ENCODE peak calls at places on chromosome 6, in six cellular contexts. Y, C, S, B, T and E are unnamed samples.

GRCh38 chr6:129872591-129872990 is 11.5 kb upstream of the TMEM244 start:
- DNase-seq in S (peak; percentile 7), T (no peak), C (no peak), B (no peak), Y (no peak), E (no peak)

GRCh38 chr6:33692760-33693158 is 18.7 kb downstream of the UQCC2 start:
- DNase-seq in B (no peak), T (peak; percentile 38), Y (peak; percentile 40), S (peak; percentile 26), C (peak; percentile 51), E (no peak)

GRCh38 chr6:25296980-25297379 is 17.8 kb downstream of the CARMIL1 start:
- DNase-seq in B (no peak), T (peak; percentile 89), C (no peak), Y (no peak), S (no peak), E (no peak)

GRCh38 chr6:4466769-4467480 is 309.3 kb upstream of the CDYL start:
- DNase-seq in C (no peak), T (no peak), B (no peak), S (peak; percentile 94), Y (no peak), E (no peak)

GRCh38 chr6:42845327-42845694 is 34.1 kb upstream of the RPL7L1 start:
- DNase-seq in Y (no peak), T (no peak), B (no peak), S (no peak), C (no peak), E (no peak)

GRCh38 chr6:135182120-135182992 is 1.2 kb downstream of the MYB start:
- DNase-seq in C (peak; percentile 31), S (no peak), Y (peak; percentile 25), T (peak; percentile 21), B (no peak), E (no peak)

GRCh38 chr6:16397623-16398022 is 159.2 kb downstream of the GMPR start:
- DNase-seq in Y (no peak), C (no peak), T (no peak), S (no peak), B (no peak), E (no peak)

GRCh38 chr6:168099201-168100010 is 20.4 kb upstream of the FRMD1 start:
- DNase-seq in T (no peak), Y (no peak), B (no peak), S (no peak), C (no peak), E (no peak)

GRCh38 chr6:115914098-115914497 is 146.6 kb downstream of the FRK start:
- DNase-seq in T (no peak), B (no peak), S (no peak), C (no peak), Y (no peak), E (no peak)

GRCh38 chr6:169930799-169931198 is 179.4 kb downstream of the ERMARD start:
- DNase-seq in Y (no peak), T (no peak), S (no peak), C (no peak), B (no peak), E (no peak)

GRCh38 chr6:104186836-104187235 is 672.9 kb downstream of the HACE1 start:
- DNase-seq in C (no peak), T (no peak), S (no peak), B (no peak), Y (no peak), E (no peak)

GRCh38 chr6:40806479-40806878 is 219.3 kb upstream of the LRFN2 start:
- DNase-seq in S (no peak), Y (no peak), B (no peak), T (no peak), C (no peak), E (no peak)

GRCh38 chr6:159836294-159837140 is 36.4 kb downstream of the PNLDC1 start:
- DNase-seq in Y (peak; percentile 57), S (no peak), T (peak; percentile 96), B (no peak), C (no peak), E (no peak)

GRCh38 chr6:41757931-41758640 is 10.9 kb upstream of the PGC start:
- DNase-seq in B (no peak), S (no peak), T (no peak), C (no peak), Y (no peak), E (no peak)

GRCh38 chr6:43263314-43264178 is 20.3 kb downstream of the TTBK1 start:
- DNase-seq in C (peak; percentile 82), Y (peak; percentile 76), T (peak; percentile 79), S (peak; percentile 49), B (peak; percentile 15), E (peak; percentile 7)

GRCh38 chr6:127481628-127482027 is 22.4 kb upstream of the KIAA0408 start:
- DNase-seq in Y (no peak), T (peak; percentile 62), S (peak; percentile 79), B (no peak), C (no peak), E (no peak)

GRCh38 chr6:563863-564262 is 93.0 kb downstream of the HUS1B start:
- DNase-seq in B (no peak), S (no peak), Y (no peak), C (no peak), T (no peak), E (no peak)

GRCh38 chr6:34246249-34246562 is 2.6 kb downstream of the SMIM29 start:
- DNase-seq in B (no peak), C (no peak), S (no peak), Y (no peak), T (no peak), E (no peak)

GRCh38 chr6:46015119-46015968 is at the start of gene CLIC5:
- DNase-seq in C (peak; percentile 38), T (no peak), B (no peak), S (no peak), Y (peak; percentile 78), E (no peak)

GRCh38 chr6:77322604-77323003 is 140.7 kb downstream of the HTR1B start:
- DNase-seq in S (no peak), B (no peak), Y (no peak), T (no peak), C (no peak), E (no peak)

GRCh38 chr6:106069478-106069877 is 16.7 kb upstream of the PRDM1 start:
- DNase-seq in S (peak; percentile 67), B (peak; percentile 76), C (peak; percentile 48), T (peak; percentile 84), Y (no peak), E (no peak)

GRCh38 chr6:73586416-73586974 is 65.7 kb upstream of the EEF1A1 start:
- DNase-seq in B (no peak), C (no peak), S (no peak), T (peak; percentile 45), Y (no peak), E (peak; percentile 16)

GRCh38 chr6:46949662-46950280 is 28.0 kb upstream of the ADGRF5 start:
- DNase-seq in S (no peak), T (peak; percentile 54), Y (peak; percentile 71), C (no peak), B (no peak), E (no peak)

GRCh38 chr6:10960171-10960570 is 73.3 kb downstream of the SYCP2L start:
- DNase-seq in Y (no peak), C (no peak), B (no peak), S (no peak), T (no peak), E (no peak)

GRCh38 chr6:36599791-36600209 is 5.6 kb downstream of the SRSF3 start:
- DNase-seq in C (peak; percentile 63), B (no peak), S (peak; percentile 56), Y (peak; percentile 44), T (peak; percentile 62), E (no peak)

DNA sequence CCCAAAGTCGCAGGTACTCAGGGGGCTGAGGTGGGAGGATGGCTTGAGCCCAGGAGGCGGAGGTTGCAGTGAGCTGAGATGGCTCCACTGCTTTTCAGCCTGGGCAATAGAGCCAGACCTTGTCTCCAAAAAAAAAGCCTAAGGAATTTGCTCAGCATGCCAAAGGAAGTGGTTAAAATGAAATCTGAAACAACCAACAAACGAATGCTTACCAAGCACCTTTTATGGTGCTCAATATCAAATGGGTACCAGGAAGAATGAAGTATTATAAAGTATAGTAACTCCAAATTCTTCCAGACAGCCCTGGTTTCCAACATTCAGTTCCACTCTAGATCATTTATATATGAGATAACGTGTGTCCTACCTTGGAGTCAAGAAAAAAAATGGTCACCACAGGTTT is 14.0 kb downstream of the GMDS start:
- DNase-seq in Y (no peak), B (no peak), C (no peak), T (peak; percentile 55), S (peak; percentile 49), E (no peak)
- H3K4me3 ChIP-seq in Y (no peak overlapping the region), B (no peak overlapping the region), C (no peak overlapping the region), T (no peak overlapping the region), S (no peak overlapping the region), E (no peak overlapping the region)

DNA sequence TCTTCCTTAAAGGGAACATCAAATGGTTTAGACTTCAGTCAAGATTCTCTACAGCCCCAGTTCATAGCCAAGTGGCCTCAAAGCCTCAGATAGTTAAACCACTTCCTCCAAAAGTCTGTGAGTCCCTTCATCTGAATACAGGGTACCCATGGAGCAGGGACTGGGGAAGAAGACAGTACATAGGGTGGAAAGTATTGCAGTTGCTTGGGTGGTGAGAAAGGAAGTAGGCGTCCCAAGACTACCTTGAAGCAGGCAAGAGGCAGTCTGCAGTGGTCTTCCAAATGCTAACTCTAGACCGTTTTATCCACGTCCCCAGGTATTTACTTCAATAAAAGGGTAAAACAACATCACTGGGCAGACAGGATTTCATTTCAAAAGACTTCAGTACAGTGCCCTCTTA is 2.0 kb downstream of the FYN start:
- DNase-seq in T (no peak), S (no peak), B (no peak), Y (no peak), C (no peak), E (no peak)
- H3K4me3 ChIP-seq in T (peak overlapping the region; percentile 74), S (no peak overlapping the region), B (peak overlapping the region; percentile 76), Y (peak overlapping the region; percentile 89), C (peak overlapping the region; percentile 77), E (peak overlapping the region; percentile 61)

GRCh38 chr6:163395786-163396185 is 18.7 kb upstream of the QKI start:
- DNase-seq in B (no peak), Y (no peak), C (no peak), T (no peak), S (no peak), E (no peak)

GRCh38 chr6:163395122-163395521 is 19.4 kb upstream of the QKI start:
- DNase-seq in S (no peak), Y (no peak), T (no peak), B (no peak), C (no peak), E (no peak)

GRCh38 chr6:163393923-163394322 is 20.6 kb upstream of the QKI start:
- DNase-seq in B (no peak), C (no peak), Y (no peak), T (no peak), S (no peak), E (no peak)

GRCh38 chr6:163392533-163392932 is 22.0 kb upstream of the QKI start:
- DNase-seq in C (peak; percentile 55), B (no peak), Y (no peak), T (peak; percentile 72), S (peak; percentile 98), E (no peak)

DNA sequence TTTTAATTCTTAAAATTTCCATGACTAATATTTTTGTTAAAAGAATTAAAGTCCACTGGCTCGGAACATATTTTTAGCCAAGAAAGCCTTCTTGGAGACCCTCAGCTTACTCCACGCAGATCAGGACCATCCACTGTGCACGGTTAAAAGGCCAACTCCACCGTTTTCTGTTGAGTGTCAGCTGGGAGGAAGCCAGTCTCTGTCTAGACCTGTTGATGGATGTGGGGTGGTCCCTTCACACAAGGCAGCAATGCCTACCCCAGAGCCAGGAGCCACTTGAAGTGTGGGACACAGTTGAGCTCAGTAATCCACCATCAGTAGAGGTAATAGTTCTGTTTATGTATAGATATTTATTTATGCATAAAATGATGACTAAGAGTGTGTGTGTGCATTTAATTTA is 19.9 kb upstream of the QKI start:
- DNase-seq in Y (no peak), S (no peak), C (no peak), T (no peak), B (no peak), E (no peak)
- H3K4me3 ChIP-seq in Y (no peak overlapping the region), S (no peak overlapping the region), C (no peak overlapping the region), T (no peak overlapping the region), B (no peak overlapping the region), E (no peak overlapping the region)

GRCh38 chr6:5471044-5471443 is 209.7 kb downstream of the FARS2 start:
- DNase-seq in Y (peak; percentile 59), S (peak; percentile 38), T (peak; percentile 74), C (peak; percentile 64), B (peak; percentile 29), E (peak; percentile 24)
- H3K4me3 ChIP-seq in Y (no peak overlapping the region), S (no peak overlapping the region), T (no peak overlapping the region), C (no peak overlapping the region), B (no peak overlapping the region), E (no peak overlapping the region)